ENCODE peak calls at places on chromosomes 5 and 9, in four cellular contexts. W, K, B and X are unnamed samples.
A peak's percentile ranks its signal among the peaks of the same experiment; 100 is the strongest.

GRCh38 chr9:14911046-14911445 is 818 bp upstream of the FREM1 start:
- DNase-seq in B (no peak), K (no peak), W (no peak), X (no peak)

GRCh38 chr5:132763369-132764036 is 13.5 kb downstream of the SEPTIN8 start:
- DNase-seq in K (no peak), W (no peak), B (peak; percentile 12), X (no peak)

GRCh38 chr5:102138243-102138653 is 157.8 kb downstream of the SLCO4C1 start:
- DNase-seq in B (no peak), W (no peak), K (no peak), X (no peak)

GRCh38 chr5:1167728-1168709 is 33.4 kb upstream of the SLC6A19 start:
- DNase-seq in K (peak; percentile 81), B (peak; percentile 85), W (peak; percentile 85), X (peak; percentile 70)

GRCh38 chr5:144979516-144980264 is 809.0 kb downstream of the KCTD16 start:
- DNase-seq in B (no peak), W (no peak), K (no peak), X (no peak)

GRCh38 chr5:77222722-77223121 is 12.2 kb downstream of the PDE8B start:
- DNase-seq in B (no peak), K (no peak), W (no peak), X (no peak)

GRCh38 chr9:78900500-78900899 is 603.6 kb downstream of the PSAT1 start:
- DNase-seq in B (no peak), K (no peak), W (no peak), X (no peak)

GRCh38 chr5:123422433-123423277 is 548 bp downstream of the CEP120 start:
- DNase-seq in W (peak; percentile 31), B (peak; percentile 40), K (no peak), X (peak; percentile 7)

GRCh38 chr9:95773061-95773433 is 102.4 kb upstream of the ERCC6L2 start:
- DNase-seq in K (no peak), B (no peak), W (no peak), X (no peak)

GRCh38 chr5:34899066-34899465 is 16.2 kb downstream of the RAD1 start:
- DNase-seq in K (no peak), W (no peak), B (no peak), X (no peak)

GRCh38 chr5:81513982-81514381 is 120.0 kb upstream of the ACOT12 start:
- DNase-seq in B (no peak), W (peak; percentile 5), K (no peak), X (no peak)

GRCh38 chr5:639584-640213 is 27.6 kb downstream of the CEP72 start:
- DNase-seq in B (peak; percentile 10), W (no peak), K (peak; percentile 37), X (no peak)

GRCh38 chr5:177086918-177087706 is 397 bp downstream of the FGFR4 start:
- DNase-seq in B (no peak), W (peak; percentile 92), K (peak; percentile 97), X (no peak)

GRCh38 chr9:113349044-113349433 is 302 bp upstream of the BSPRY start:
- DNase-seq in W (no peak), K (no peak), B (no peak), X (no peak)

GRCh38 chr5:51156838-51157237 is 226.4 kb upstream of the ISL1 start:
- DNase-seq in W (no peak), K (no peak), B (no peak), X (no peak)

GRCh38 chr5:125526940-125527339 is 780.5 kb upstream of the ZNF608 start:
- DNase-seq in W (no peak), B (no peak), K (no peak), X (peak; percentile 49)

GRCh38 chr5:125882061-125882460 is 541.1 kb upstream of the GRAMD2B start:
- DNase-seq in K (no peak), B (no peak), W (no peak), X (no peak)

DNA sequence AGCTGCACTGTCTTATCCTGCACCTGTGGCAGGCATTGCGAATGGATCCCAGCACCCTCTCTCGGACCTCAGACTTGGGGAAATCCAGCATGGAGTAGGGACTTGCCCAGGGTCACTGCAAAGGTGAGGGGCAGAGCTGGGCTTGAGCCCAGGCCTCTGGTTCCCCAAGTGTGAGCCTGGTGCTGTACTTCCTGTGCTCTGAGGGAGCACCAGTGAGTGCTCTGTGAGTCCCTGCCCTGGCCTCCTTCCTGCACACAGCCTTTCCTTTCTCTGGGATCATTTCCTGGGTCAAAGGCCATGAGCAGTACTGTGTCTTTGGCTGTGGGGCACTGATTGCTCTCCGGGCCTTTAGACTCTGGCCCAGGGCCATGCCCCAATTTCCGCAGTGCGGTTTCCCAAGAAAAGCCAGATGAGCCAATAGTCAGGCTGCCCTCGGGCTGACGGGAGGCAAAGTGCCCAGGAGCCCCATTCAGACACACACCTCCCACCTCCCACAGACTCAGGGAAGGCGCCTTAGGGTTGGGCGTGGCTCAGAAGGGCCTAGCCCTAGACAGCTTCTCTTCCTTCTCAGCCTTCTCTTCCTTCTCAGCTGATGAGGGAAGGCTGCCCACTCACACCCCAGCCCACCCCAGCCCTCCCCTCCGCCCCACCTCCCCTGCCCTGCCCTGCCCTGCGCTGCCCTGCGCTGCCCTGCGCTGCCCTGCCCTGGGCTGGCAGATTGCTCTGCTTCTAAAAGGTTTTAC is 23.3 kb upstream of the TRIM14 start:
- DNase-seq in B (peak; percentile 50), W (no peak), K (peak; percentile 94), X (peak; percentile 65)
- TF ChIP-seq POLR2A in B (no peak), W (no peak), K (peak; percentile 40), X (no peak)

GRCh38 chr9:123943671-123944070 is 13.7 kb upstream of the DENND1A start:
- DNase-seq in W (no peak), K (no peak), B (no peak), X (no peak)

GRCh38 chr9:123941535-123942070 is 11.7 kb upstream of the DENND1A start:
- DNase-seq in K (no peak), W (no peak), B (no peak), X (no peak)

GRCh38 chr9:123938401-123938800 is 8.5 kb upstream of the DENND1A start:
- DNase-seq in K (no peak), B (no peak), W (no peak), X (no peak)

GRCh38 chr9:123942542-123942941 is 12.6 kb upstream of the DENND1A start:
- DNase-seq in W (no peak), K (no peak), B (no peak), X (no peak)

DNA sequence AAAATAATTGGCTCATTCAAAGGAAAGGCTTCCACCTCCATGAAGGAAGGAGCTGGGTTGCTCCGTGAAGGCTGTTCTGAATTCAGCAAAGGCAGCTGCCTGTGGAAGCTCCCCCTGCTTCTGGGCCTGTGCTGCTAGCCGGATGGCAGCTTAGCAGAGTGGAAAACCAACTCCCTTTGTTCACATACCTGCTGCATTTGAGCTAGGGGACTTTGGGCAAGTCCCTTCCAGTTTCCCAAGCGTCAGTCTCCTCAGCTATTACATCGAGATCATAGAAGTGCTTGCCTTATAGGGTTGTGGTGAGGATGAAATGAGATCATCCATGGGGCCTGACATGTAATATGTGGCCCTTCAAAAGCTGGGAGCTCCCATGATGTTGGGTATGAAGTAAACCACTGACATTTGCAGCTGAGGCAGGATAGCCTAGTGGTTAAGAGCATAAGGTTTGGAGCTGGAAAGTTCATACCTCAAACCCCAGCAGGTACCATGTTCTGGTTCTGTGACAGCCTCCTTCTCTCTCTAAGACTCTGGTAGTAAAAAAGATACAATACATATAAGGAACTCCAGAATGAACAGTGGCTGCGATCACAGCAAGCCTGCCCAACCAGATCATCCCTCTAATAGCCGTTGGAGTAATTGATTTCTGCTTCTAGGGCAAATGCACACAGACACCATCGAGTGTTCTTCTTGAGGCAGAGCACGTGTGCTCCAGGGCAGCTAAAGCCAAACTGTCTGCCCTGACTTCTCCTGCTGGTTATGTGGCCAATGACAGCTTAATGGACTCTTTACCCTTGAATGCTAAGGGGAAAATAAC is 11.0 kb upstream of the DENND1A start:
- DNase-seq in W (no peak), K (no peak), B (no peak), X (no peak)
- TF ChIP-seq POLR2A in W (no peak), K (no peak), B (no peak), X (no peak)

GRCh38 chr9:129070670-129071525 is 10.0 kb upstream of the DOLPP1 start:
- DNase-seq in W (no peak), K (peak; percentile 44), B (no peak), X (no peak)

GRCh38 chr9:129071526-129072131 is 9.3 kb upstream of the DOLPP1 start:
- DNase-seq in K (no peak), W (no peak), B (no peak), X (no peak)

GRCh38 chr9:129068110-129068509 is 12.8 kb upstream of the DOLPP1 start:
- DNase-seq in K (peak; percentile 42), W (no peak), B (no peak), X (no peak)

GRCh38 chr9:129069128-129069824 is 11.6 kb upstream of the DOLPP1 start:
- DNase-seq in B (peak; percentile 72), W (no peak), K (peak; percentile 93), X (no peak)

DNA sequence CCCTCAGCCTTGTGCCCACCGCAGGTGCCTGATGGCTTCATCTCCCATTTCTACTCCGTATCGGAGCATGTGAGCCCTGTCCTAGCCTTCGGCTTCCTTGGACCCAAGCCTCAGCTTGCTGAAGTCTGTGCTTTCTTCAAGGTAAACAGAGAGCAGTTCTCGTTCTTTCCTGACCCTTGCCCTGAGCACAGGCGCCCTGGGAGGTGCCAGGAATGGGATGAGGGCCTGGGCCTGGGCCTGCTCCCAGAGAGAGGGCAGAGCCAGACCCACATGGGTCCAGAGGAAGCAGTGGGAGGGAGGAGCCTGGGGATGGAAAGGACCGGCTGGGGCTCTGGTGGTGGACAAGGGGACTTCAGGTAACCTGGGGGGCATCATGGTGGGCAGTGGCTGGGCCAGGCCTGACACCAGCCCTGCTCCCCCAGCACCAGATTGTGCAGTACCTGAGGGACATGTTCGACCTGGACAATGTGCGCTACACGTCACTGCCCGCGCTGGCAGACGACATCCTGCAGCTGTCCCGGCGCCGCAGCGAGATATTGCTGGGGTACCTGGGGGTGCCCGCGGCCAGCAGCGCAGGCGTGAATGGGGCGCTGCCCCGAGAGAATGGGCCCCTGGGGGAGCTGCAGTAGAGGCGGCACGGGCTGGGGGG is 11.0 kb upstream of the DOLPP1 start:
- DNase-seq in B (no peak), W (no peak), K (peak; percentile 94), X (no peak)
- TF ChIP-seq POLR2A in B (no peak), W (no peak), K (no peak), X (no peak)

GRCh38 chr9:98101868-98102273 is 17.2 kb downstream of the TRIM14 start:
- DNase-seq in W (no peak), K (peak; percentile 19), B (no peak), X (peak; percentile 84)
- TF ChIP-seq POLR2A in W (no peak), K (no peak), B (no peak), X (no peak)